ENCODE peak calls at places on chromosomes 12 and 14, in nine cellular contexts. H is neural progenitor cell; B is sigmoid colon; A is stomach; J is CD4-positive, alpha-beta T cell; I is lower lobe of right lung; Q is foreskin fibroblast; P is K562; Z is WTC11. S is an unnamed sample.

GRCh38 chr12:2418579-2418978 is 365.8 kb downstream of the CACNA1C start:
- DNase-seq in I (no peak), J (no peak), Z (no peak), Q (no peak), P (no peak), B (peak; percentile 46), A (no peak), H (no peak), S (no peak)

GRCh38 chr12:77062396-77062795 is 3.0 kb downstream of the E2F7 start:
- DNase-seq in A (no peak), J (no peak), I (no peak), Q (no peak), Z (no peak), H (no peak), B (no peak), P (no peak), S (no peak)

GRCh38 chr12:28189774-28190320 is 409 bp upstream of the CCDC91 start:
- DNase-seq in J (no peak), Z (no peak), B (no peak), I (no peak), A (no peak), P (peak; percentile 15), Q (peak; percentile 3), H (no peak), S (no peak)

GRCh38 chr12:28939427-28939826 is 209.7 kb upstream of the FAR2 start:
- DNase-seq in I (no peak), H (no peak), B (no peak), J (no peak), A (no peak), Q (no peak), P (no peak), Z (no peak), S (no peak)

GRCh38 chr14:93064411-93065271 is 51.1 kb downstream of the ITPK1 start:
- DNase-seq in H (no peak), Q (peak; percentile 29), J (no peak), A (no peak), I (no peak), B (peak; percentile 87), P (no peak), Z (no peak), S (no peak)

GRCh38 chr12:123237646-123238329 is 4.6 kb downstream of the MTRFR start:
- DNase-seq in A (peak; percentile 69), H (peak; percentile 53), Z (peak; percentile 63), B (peak; percentile 80), P (peak; percentile 47), I (peak; percentile 68), Q (peak; percentile 54), J (peak; percentile 70), S (peak; percentile 23)

GRCh38 chr12:6526766-6527525 is 7.4 kb upstream of the GAPDH start:
- DNase-seq in J (no peak), Z (no peak), H (no peak), A (no peak), B (no peak), I (no peak), P (no peak), Q (no peak), S (no peak)

GRCh38 chr14:30194769-30195168 is 267.1 kb upstream of the PRKD1 start:
- DNase-seq in Q (peak; percentile 85), H (no peak), I (no peak), J (no peak), A (no peak), P (no peak), Z (no peak), B (no peak), S (peak; percentile 81)

GRCh38 chr12:5177731-5178130 is 134.1 kb downstream of the KCNA5 start:
- DNase-seq in H (no peak), Z (no peak), I (no peak), Q (no peak), J (no peak), P (no peak), B (no peak), A (no peak), S (no peak)

GRCh38 chr14:50830932-50831703 is at the start of gene NIN:
- DNase-seq in Z (peak; percentile 66), Q (peak; percentile 81), B (peak; percentile 87), A (peak; percentile 83), H (peak; percentile 93), J (peak; percentile 56), I (peak; percentile 87), P (peak; percentile 79), S (no peak)

GRCh38 chr12:51307655-51308593 is 16.1 kb downstream of the BIN2 start:
- DNase-seq in I (no peak), P (peak; percentile 22), B (no peak), Z (no peak), H (no peak), A (no peak), J (no peak), Q (peak; percentile 86), S (peak; percentile 71)

GRCh38 chr14:93305708-93306418 is 27.0 kb downstream of the BTBD7 start:
- DNase-seq in H (no peak), J (no peak), Q (no peak), Z (no peak), B (no peak), A (no peak), I (no peak), P (no peak), S (no peak)

GRCh38 chr12:124939428-124940142 is 25.1 kb upstream of the UBC start:
- DNase-seq in H (peak; percentile 93), B (peak; percentile 95), Q (peak; percentile 95), A (peak; percentile 86), P (peak; percentile 81), J (peak; percentile 85), Z (peak; percentile 90), I (peak; percentile 86), S (peak; percentile 93)

GRCh38 chr12:121240484-121241202 is 30.7 kb downstream of the P2RX4 start:
- DNase-seq in P (peak; percentile 57), B (peak; percentile 91), Q (peak; percentile 21), H (peak; percentile 49), A (peak; percentile 58), J (peak; percentile 98), I (peak; percentile 83), Z (peak; percentile 50), S (no peak)

GRCh38 chr14:94028450-94028826 is 2.3 kb downstream of the OTUB2 start:
- DNase-seq in I (no peak), Q (no peak), Z (no peak), P (no peak), J (no peak), B (no peak), A (no peak), H (peak; percentile 33), S (no peak)

GRCh38 chr12:68042212-68042699 is 53.0 kb downstream of the IFNG-AS1 start:
- DNase-seq in P (no peak), Q (peak; percentile 2), A (no peak), J (no peak), Z (no peak), B (no peak), H (no peak), I (no peak), S (no peak)

GRCh38 chr12:96225003-96225855 is 31.1 kb downstream of the ELK3 start:
- DNase-seq in P (no peak), H (no peak), Z (no peak), B (no peak), A (no peak), I (no peak), J (no peak), Q (no peak), S (no peak)

GRCh38 chr14:96271421-96271762 is 15.4 kb downstream of the BDKRB1 start:
- DNase-seq in H (no peak), A (no peak), B (no peak), Q (no peak), Z (no peak), J (no peak), P (no peak), I (no peak), S (no peak)

GRCh38 chr14:68468437-68469207 is 324.2 kb downstream of the ZFP36L1 start:
- DNase-seq in P (no peak), Q (peak; percentile 57), Z (no peak), J (no peak), H (no peak), I (no peak), B (no peak), A (peak; percentile 33), S (no peak)

GRCh38 chr12:93742086-93742934 is 65.1 kb downstream of the CRADD start:
- DNase-seq in Z (peak; percentile 69), A (peak; percentile 77), J (no peak), P (peak; percentile 93), I (peak; percentile 87), B (peak; percentile 82), Q (peak; percentile 68), H (peak; percentile 79), S (no peak)
- TF ChIP-seq CTCF in Z (no peak), A (no peak), J (no peak), P (peak; percentile 82), I (no peak), B (no peak), Q (peak; percentile 23), H (peak; percentile 34), S (peak; percentile 25)

GRCh38 chr14:52272375-52272774 is 4.9 kb downstream of the PTGDR start:
- DNase-seq in B (no peak), A (no peak), I (no peak), Q (peak; percentile 39), Z (peak; percentile 25), J (no peak), H (peak; percentile 64), P (peak; percentile 7), S (no peak)
- TF ChIP-seq CTCF in B (no peak), A (no peak), I (no peak), Q (peak; percentile 31), Z (no peak), J (no peak), H (peak; percentile 63), P (peak; percentile 54), S (peak; percentile 51)

GRCh38 chr14:39417014-39417413 is 15.2 kb downstream of the FBXO33 start:
- DNase-seq in P (no peak), A (no peak), I (no peak), Q (no peak), H (no peak), B (no peak), J (no peak), Z (peak; percentile 55), S (no peak)
- TF ChIP-seq CTCF in P (no peak), A (no peak), I (no peak), Q (peak; percentile 21), H (peak; percentile 36), B (no peak), J (no peak), Z (peak; percentile 34), S (peak; percentile 58)

GRCh38 chr12:544941-545635 is 85.3 kb downstream of the B4GALNT3 start:
- DNase-seq in B (no peak), Z (no peak), I (no peak), P (no peak), Q (no peak), A (no peak), H (no peak), J (no peak), S (no peak)

GRCh38 chr12:545835-546234 is 86.1 kb downstream of the B4GALNT3 start:
- DNase-seq in J (no peak), P (no peak), I (no peak), B (no peak), Q (no peak), Z (no peak), A (no peak), H (no peak), S (no peak)

GRCh38 chr12:546265-546919 is 86.7 kb downstream of the B4GALNT3 start:
- DNase-seq in A (no peak), H (no peak), J (no peak), Q (no peak), I (peak; percentile 64), Z (no peak), B (no peak), P (peak; percentile 21), S (no peak)

GRCh38 chr12:547883-548470 is 88.2 kb downstream of the B4GALNT3 start:
- DNase-seq in Z (no peak), P (no peak), I (no peak), B (no peak), A (no peak), J (no peak), Q (no peak), H (no peak), S (no peak)

GRCh38 chr12:546920-547845 is 87.4 kb downstream of the B4GALNT3 start:
- DNase-seq in B (no peak), J (peak; percentile 39), I (peak; percentile 77), A (peak; percentile 75), P (peak; percentile 82), Z (peak; percentile 81), H (peak; percentile 82), Q (peak; percentile 29), S (no peak)
- TF ChIP-seq CTCF in B (peak; percentile 83), J (peak; percentile 98), I (peak; percentile 94), A (no peak), P (peak; percentile 98), Z (peak; percentile 99), H (peak; percentile 100), Q (peak; percentile 95), S (peak; percentile 99)